ENCODE peak calls at places on chromosomes 5 and 9, in eight cellular contexts. L is left ventricle myocardium superior, V is NB4, P is HT1080, W is GM12878, N is LHCN-M2, T is GM10248, K is NCI-H1092. E is an unnamed sample.

GRCh38 chr5:38871790-38872551 is 26.2 kb downstream of the OSMR start:
- DNase-seq in P (peak; percentile 99), L (no peak), T (no peak), N (peak; percentile 98), W (no peak), V (no peak), K (no peak), E (peak; percentile 100)

GRCh38 chr9:304519-305185 is 90.0 kb downstream of the DOCK8 start:
- DNase-seq in K (no peak), W (no peak), N (no peak), V (no peak), L (no peak), P (peak; percentile 22), T (no peak), E (no peak)

GRCh38 chr9:93085676-93086075 is 10.3 kb upstream of the CARD19 start:
- DNase-seq in T (no peak), N (no peak), P (no peak), W (no peak), V (no peak), L (no peak), K (no peak), E (no peak)

GRCh38 chr5:39639618-39640078 is 214.9 kb upstream of the DAB2 start:
- DNase-seq in V (no peak), W (no peak), T (no peak), K (no peak), P (peak; percentile 56), L (no peak), N (peak; percentile 92), E (peak; percentile 43)

GRCh38 chr5:96836817-96837216 is 29.1 kb upstream of the ERAP1 start:
- DNase-seq in P (no peak), T (no peak), W (no peak), N (no peak), V (no peak), K (no peak), L (no peak), E (no peak)

GRCh38 chr5:92800360-92800759 is 780.7 kb downstream of the NR2F1-AS1 start:
- DNase-seq in T (no peak), V (no peak), L (no peak), K (peak; percentile 37), P (no peak), N (peak; percentile 73), W (no peak), E (no peak)

GRCh38 chr5:154802050-154802449 is 46.9 kb downstream of the LARP1 start:
- DNase-seq in K (no peak), L (peak; percentile 49), T (no peak), V (no peak), P (no peak), N (no peak), W (no peak), E (no peak)

GRCh38 chr9:107395126-107395525 is 94.4 kb downstream of the KLF4 start:
- DNase-seq in W (no peak), K (no peak), L (no peak), P (no peak), V (no peak), N (no peak), T (no peak), E (no peak)

GRCh38 chr5:122929001-122929400 is 83.6 kb downstream of the SNX24 start:
- DNase-seq in T (no peak), V (no peak), K (no peak), L (no peak), P (no peak), W (no peak), N (no peak), E (no peak)

GRCh38 chr9:127263664-127264063 is 910 bp upstream of the GARNL3 start:
- DNase-seq in P (no peak), L (no peak), V (no peak), T (no peak), N (no peak), K (no peak), W (no peak), E (no peak)

GRCh38 chr5:95779611-95780010 is 42.9 kb downstream of the GLRX start:
- DNase-seq in P (no peak), T (no peak), K (no peak), N (no peak), W (no peak), V (peak; percentile 15), L (no peak), E (no peak)

GRCh38 chr5:150118561-150119229 is 32.3 kb upstream of the CSF1R start:
- DNase-seq in V (no peak), T (no peak), W (no peak), K (no peak), L (no peak), N (no peak), P (no peak), E (no peak)

GRCh38 chr5:112002368-112002767 is 245.4 kb upstream of the NREP start:
- DNase-seq in N (no peak), K (no peak), T (no peak), W (no peak), V (no peak), P (no peak), L (no peak), E (peak; percentile 64)

GRCh38 chr9:38043931-38044623 is 24.9 kb downstream of the SHB start:
- DNase-seq in N (no peak), V (no peak), L (peak; percentile 60), W (no peak), P (no peak), K (no peak), T (no peak), E (no peak)

GRCh38 chr9:88237454-88238280 is 99.4 kb upstream of the SPATA31C2 start:
- DNase-seq in L (no peak), V (no peak), W (no peak), K (no peak), P (no peak), N (no peak), T (no peak), E (no peak)

GRCh38 chr5:107217721-107218130 is 453.0 kb downstream of the EFNA5 start:
- DNase-seq in N (peak; percentile 48), V (no peak), L (peak; percentile 84), W (no peak), T (no peak), P (peak; percentile 1), K (peak; percentile 21), E (no peak)

GRCh38 chr5:14147210-14147609 is 4.1 kb downstream of the TRIO start:
- DNase-seq in P (no peak), K (no peak), N (no peak), W (no peak), T (no peak), L (no peak), V (no peak), E (no peak)

GRCh38 chr5:109826426-109826825 is 136.7 kb downstream of the MAN2A1 start:
- DNase-seq in T (no peak), K (no peak), P (peak; percentile 58), W (no peak), N (peak; percentile 35), V (no peak), L (no peak), E (peak; percentile 49)

GRCh38 chr9:120863833-120864232 is 13.2 kb downstream of the PHF19 start:
- DNase-seq in L (no peak), K (no peak), T (no peak), W (no peak), P (no peak), N (no peak), V (no peak), E (no peak)

GRCh38 chr5:7425830-7426229 is 29.9 kb downstream of the ADCY2 start:
- DNase-seq in P (no peak), V (no peak), W (no peak), L (no peak), K (no peak), N (no peak), T (no peak), E (no peak)

GRCh38 chr5:10192309-10192708 is 57.4 kb downstream of the ATPSCKMT start:
- DNase-seq in P (peak; percentile 42), K (no peak), L (no peak), V (no peak), T (no peak), W (no peak), N (peak; percentile 80), E (peak; percentile 92)

E was measured in RCC 7860.